ENCODE peak calls at places on chromosome X, in eight cellular contexts. E is astrocyte of the spinal cord, D is pancreas, Q is SK-N-SH, A is fibroblast of lung, U is keratinocyte, G is cardiac muscle cell, C is dorsolateral prefrontal cortex. F is an unnamed sample.

GRCh38 chrX:8289523-8289922 is 118.5 kb upstream of the VCX2 start:
- DNase-seq in E (no peak), D (no peak), Q (no peak), A (no peak), U (no peak), G (peak), C (no peak), F (no peak)

GRCh38 chrX:154991039-154991438 is 31.5 kb downstream of the F8 start:
- DNase-seq in E (no peak), D (no peak), Q (no peak), A (no peak), U (no peak), G (no peak), C (no peak), F (no peak)

GRCh38 chrX:3697701-3698279 is 15.7 kb downstream of the PRKX start:
- DNase-seq in E (peak), D (no peak), Q (no peak), A (peak), U (no peak), G (peak), C (no peak), F (peak)

GRCh38 chrX:135295238-135295943 is 13.9 kb upstream of the ETDC start:
- DNase-seq in E (peak), D (no peak), Q (peak), A (peak), U (no peak), G (peak), C (peak), F (peak)

GRCh38 chrX:29231800-29232199 is 644.6 kb downstream of the IL1RAPL1 start:
- DNase-seq in E (peak), D (no peak), Q (no peak), A (peak), U (no peak), G (peak), C (no peak), F (no peak)

GRCh38 chrX:41010188-41010846 is 74.9 kb upstream of the USP9X start:
- DNase-seq in E (peak), D (peak), Q (peak), A (peak), U (no peak), G (peak), C (peak), F (no peak)

GRCh38 chrX:63506320-63506719 is 155.2 kb upstream of the SPIN4 start:
- DNase-seq in E (peak), D (no peak), Q (peak), A (peak), U (no peak), G (peak), C (no peak), F (no peak)

GRCh38 chrX:96407043-96407442 is 277.6 kb upstream of the DIAPH2 start:
- DNase-seq in E (peak), D (no peak), Q (no peak), A (peak), U (no peak), G (peak), C (no peak), F (no peak)

GRCh38 chrX:136193771-136194170 is 46.4 kb downstream of the FHL1 start:
- DNase-seq in E (no peak), D (no peak), Q (no peak), A (no peak), U (no peak), G (no peak), C (no peak), F (no peak)

GRCh38 chrX:153411255-153411987 is at the start of gene ZFP92:
- DNase-seq in E (no peak), D (no peak), Q (peak), A (no peak), U (no peak), G (peak), C (peak), F (no peak)

DNA sequence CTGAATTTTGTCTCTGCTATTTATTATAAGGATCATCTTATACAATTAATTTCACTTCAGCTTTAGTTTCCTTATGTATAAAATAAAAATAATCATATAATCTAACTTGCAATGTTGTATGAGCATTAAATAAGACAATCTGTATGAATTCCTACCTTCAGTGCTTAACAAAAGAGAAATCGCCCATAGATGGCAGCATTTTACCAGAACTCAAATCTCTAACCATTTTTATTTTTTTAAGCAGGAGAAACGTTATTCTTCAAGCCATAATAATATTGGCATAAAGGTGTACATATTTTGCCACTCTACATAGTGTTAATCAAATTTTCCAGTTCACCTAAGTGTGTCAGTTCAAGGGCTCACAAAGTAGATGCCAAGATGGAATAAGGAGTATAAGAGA is 78.8 kb downstream of the TMEM47 start:
- DNase-seq in E (peak), D (no peak), Q (peak), A (peak), U (no peak), G (peak), C (no peak), F (peak)
- TF ChIP-seq CTCF in E (peak), D (no peak), Q (peak), A (peak), U (no peak), G (peak), C (peak), F (peak)

GRCh38 chrX:21907250-21907649 is 33.3 kb upstream of the SMS start:
- DNase-seq in E (no peak), D (no peak), Q (no peak), A (peak), U (no peak), G (peak), C (no peak), F (no peak)
- TF ChIP-seq CTCF in E (no peak), D (no peak), Q (no peak), A (no peak), U (no peak), G (no peak), C (no peak), F (no peak)

GRCh38 chrX:2652106-2652505 is 39.0 kb upstream of the CD99 start:
- DNase-seq in E (no peak), D (no peak), Q (no peak), A (no peak), U (no peak), G (no peak), C (no peak), F (no peak)
- TF ChIP-seq CTCF in E (peak), D (no peak), Q (peak), A (peak), U (peak), G (peak), C (no peak), F (peak)

DNA sequence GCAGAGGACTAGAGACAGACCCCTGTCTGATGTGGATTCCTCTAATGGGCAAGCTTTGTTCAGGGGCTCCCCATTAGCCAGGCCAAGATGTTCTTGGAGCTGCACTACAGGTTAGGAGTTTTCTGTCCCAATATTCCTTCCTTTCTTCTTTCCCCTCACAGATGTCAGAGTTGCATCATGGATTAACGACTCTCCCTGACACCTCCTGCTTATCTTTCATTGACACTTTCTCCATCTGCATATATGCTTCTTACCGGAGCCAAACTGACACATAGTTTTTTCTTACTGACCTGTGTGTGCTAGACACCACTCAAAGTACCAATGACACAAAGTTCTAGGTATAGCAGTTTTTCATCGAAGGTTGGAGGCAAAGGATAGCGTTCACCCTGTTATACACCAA is 228.6 kb upstream of the HCCS start:
- DNase-seq in E (no peak), D (no peak), Q (no peak), A (no peak), U (no peak), G (no peak), C (no peak), F (no peak)
- TF ChIP-seq CTCF in E (no peak), D (no peak), Q (no peak), A (no peak), U (no peak), G (no peak), C (no peak), F (no peak)

GRCh38 chrX:71911023-71911730 is 532 bp downstream of the NHSL2 start:
- DNase-seq in E (no peak), D (peak), Q (peak), A (no peak), U (no peak), G (no peak), C (peak), F (peak)

GRCh38 chrX:71908387-71908786 is 2.3 kb upstream of the NHSL2 start:
- DNase-seq in E (no peak), D (no peak), Q (no peak), A (no peak), U (no peak), G (no peak), C (no peak), F (no peak)

GRCh38 chrX:71909956-71910355 is 689 bp upstream of the NHSL2 start:
- DNase-seq in E (no peak), D (no peak), Q (no peak), A (no peak), U (no peak), G (peak), C (peak), F (peak)

GRCh38 chrX:71910526-71911022 is at the start of gene NHSL2:
- DNase-seq in E (no peak), D (peak), Q (no peak), A (no peak), U (no peak), G (peak), C (no peak), F (peak)

DNA sequence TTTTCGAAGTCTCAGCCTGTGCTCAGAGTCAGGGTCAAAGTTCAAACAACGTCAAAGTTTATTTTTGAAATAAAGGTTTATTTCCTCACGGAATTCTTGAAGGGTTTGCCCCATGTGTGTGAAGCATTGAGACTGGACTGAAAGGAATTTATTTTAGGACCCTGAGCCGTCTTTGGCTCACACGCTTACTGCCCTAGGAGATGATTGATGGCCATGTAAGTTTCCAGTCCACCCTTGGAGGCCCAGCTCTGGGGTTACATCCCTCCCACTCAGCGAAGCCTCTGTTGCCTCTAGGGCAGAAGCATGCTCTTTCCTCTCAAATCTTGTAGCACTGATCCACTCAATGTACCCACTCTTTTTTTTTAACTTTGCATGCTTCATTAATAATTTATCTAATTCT is 4.5 kb upstream of the NHSL2 start:
- DNase-seq in E (no peak), D (no peak), Q (no peak), A (no peak), U (no peak), G (no peak), C (no peak), F (no peak)
- TF ChIP-seq CTCF in E (no peak), D (no peak), Q (no peak), A (no peak), U (no peak), G (no peak), C (no peak), F (no peak)

F was measured in neural crest cell.